ENCODE peak calls at places on chromosomes 7 and 10, in ten cellular contexts. One of them, this sample, is unnamed.

GRCh38 chr10:108132303-108132702 is 967.8 kb upstream of the SORCS1 start:
- DNase-seq in T-helper 9 cell: no peak
- DNase-seq in right lobe of liver: no peak
- DNase-seq in mesenteric fat pad: no peak
- DNase-seq in AG10803: no peak
- DNase-seq in stomach: no peak
- DNase-seq in stimulated activated CD4-positive, alpha-beta T cell treated with anti-CD3 and anti-CD28 coated beads, Interleukin-4, amount 100 ng/mL, for 48 hours: no peak
- DNase-seq in WTC11: no peak
- DNase-seq in HT-29: peak
- DNase-seq in PC-9: no peak
- DNase-seq in this sample: no peak

GRCh38 chr7:78489851-78490250 is 691.3 kb downstream of the PHTF2 start:
- DNase-seq in T-helper 9 cell: no peak
- DNase-seq in right lobe of liver: no peak
- DNase-seq in mesenteric fat pad: no peak
- DNase-seq in AG10803: peak
- DNase-seq in stomach: no peak
- DNase-seq in stimulated activated CD4-positive, alpha-beta T cell treated with anti-CD3 and anti-CD28 coated beads, Interleukin-4, amount 100 ng/mL, for 48 hours: no peak
- DNase-seq in WTC11: no peak
- DNase-seq in HT-29: no peak
- DNase-seq in PC-9: no peak
- DNase-seq in this sample: no peak

GRCh38 chr7:151238924-151239836 is 6.9 kb downstream of the CHPF2 start:
- DNase-seq in T-helper 9 cell: no peak
- DNase-seq in right lobe of liver: no peak
- DNase-seq in mesenteric fat pad: no peak
- DNase-seq in AG10803: no peak
- DNase-seq in stomach: no peak
- DNase-seq in stimulated activated CD4-positive, alpha-beta T cell treated with anti-CD3 and anti-CD28 coated beads, Interleukin-4, amount 100 ng/mL, for 48 hours: no peak
- DNase-seq in WTC11: no peak
- DNase-seq in HT-29: no peak
- DNase-seq in PC-9: no peak
- DNase-seq in this sample: no peak

GRCh38 chr7:92645531-92646061 is 55.4 kb upstream of the FAM133B start:
- DNase-seq in T-helper 9 cell: no peak
- DNase-seq in right lobe of liver: no peak
- DNase-seq in mesenteric fat pad: no peak
- DNase-seq in AG10803: no peak
- DNase-seq in stomach: peak
- DNase-seq in stimulated activated CD4-positive, alpha-beta T cell treated with anti-CD3 and anti-CD28 coated beads, Interleukin-4, amount 100 ng/mL, for 48 hours: no peak
- DNase-seq in WTC11: no peak
- DNase-seq in HT-29: peak
- DNase-seq in PC-9: peak
- DNase-seq in this sample: peak

GRCh38 chr10:100007239-100008141 is 2.3 kb downstream of the DNMBP start:
- DNase-seq in T-helper 9 cell: no peak
- DNase-seq in right lobe of liver: no peak
- DNase-seq in mesenteric fat pad: no peak
- DNase-seq in AG10803: peak
- DNase-seq in stomach: no peak
- DNase-seq in stimulated activated CD4-positive, alpha-beta T cell treated with anti-CD3 and anti-CD28 coated beads, Interleukin-4, amount 100 ng/mL, for 48 hours: no peak
- DNase-seq in WTC11: no peak
- DNase-seq in HT-29: peak
- DNase-seq in PC-9: no peak
- DNase-seq in this sample: no peak

GRCh38 chr7:44534501-44534900 is 6.6 kb downstream of the NPC1L1 start:
- DNase-seq in T-helper 9 cell: peak
- DNase-seq in right lobe of liver: no peak
- DNase-seq in mesenteric fat pad: peak
- DNase-seq in AG10803: no peak
- DNase-seq in stomach: no peak
- DNase-seq in stimulated activated CD4-positive, alpha-beta T cell treated with anti-CD3 and anti-CD28 coated beads, Interleukin-4, amount 100 ng/mL, for 48 hours: peak
- DNase-seq in WTC11: peak
- DNase-seq in HT-29: peak
- DNase-seq in PC-9: peak
- DNase-seq in this sample: peak

GRCh38 chr7:85471740-85472139 is 284.9 kb upstream of the SEMA3D start:
- DNase-seq in T-helper 9 cell: no peak
- DNase-seq in right lobe of liver: no peak
- DNase-seq in mesenteric fat pad: no peak
- DNase-seq in AG10803: peak
- DNase-seq in stomach: no peak
- DNase-seq in stimulated activated CD4-positive, alpha-beta T cell treated with anti-CD3 and anti-CD28 coated beads, Interleukin-4, amount 100 ng/mL, for 48 hours: no peak
- DNase-seq in WTC11: no peak
- DNase-seq in HT-29: no peak
- DNase-seq in PC-9: no peak
- DNase-seq in this sample: no peak

GRCh38 chr7:268991-269390 is 21.0 kb upstream of the FOXL3 start:
- DNase-seq in T-helper 9 cell: no peak
- DNase-seq in right lobe of liver: no peak
- DNase-seq in mesenteric fat pad: no peak
- DNase-seq in AG10803: no peak
- DNase-seq in stomach: no peak
- DNase-seq in stimulated activated CD4-positive, alpha-beta T cell treated with anti-CD3 and anti-CD28 coated beads, Interleukin-4, amount 100 ng/mL, for 48 hours: no peak
- DNase-seq in WTC11: no peak
- DNase-seq in HT-29: no peak
- DNase-seq in PC-9: no peak
- DNase-seq in this sample: no peak